ENCODE peak calls at places on chromosome 6, in five cellular contexts. N is heart left ventricle, R is NCI-H1417, B is left ventricle myocardium inferior, L is posterior cingulate gyrus. F is an unnamed sample.

GRCh38 chr6:22886881-22887581 is 317.7 kb downstream of the HDGFL1 start:
- DNase-seq in N (no peak), R (peak), B (no peak), L (no peak), F (no peak)

GRCh38 chr6:137873273-137873762 is 6.3 kb downstream of the TNFAIP3 start:
- DNase-seq in N (peak), R (no peak), B (peak), L (no peak), F (no peak)

GRCh38 chr6:142802124-142802523 is 142.9 kb downstream of the HIVEP2 start:
- DNase-seq in N (no peak), R (no peak), B (no peak), L (no peak), F (no peak)

GRCh38 chr6:105993341-105993740 is 92.8 kb upstream of the PRDM1 start:
- DNase-seq in N (no peak), R (no peak), B (no peak), L (no peak), F (no peak)

GRCh38 chr6:149948011-149948410 is 6.2 kb downstream of the ULBP2 start:
- DNase-seq in N (no peak), R (no peak), B (no peak), L (no peak), F (peak)

GRCh38 chr6:16334671-16335070 is 96.3 kb downstream of the GMPR start:
- DNase-seq in N (peak), R (no peak), B (no peak), L (no peak), F (no peak)

GRCh38 chr6:36622901-36623546 is 28.9 kb downstream of the SRSF3 start:
- DNase-seq in N (no peak), R (no peak), B (no peak), L (no peak), F (no peak)

GRCh38 chr6:16397623-16398022 is 159.2 kb downstream of the GMPR start:
- DNase-seq in N (no peak), R (no peak), B (no peak), L (no peak), F (no peak)

GRCh38 chr6:31877651-31878161 is 1.1 kb downstream of the SLC44A4 start:
- DNase-seq in N (no peak), R (no peak), B (no peak), L (no peak), F (no peak)

GRCh38 chr6:9699890-9700289 is 715.0 kb downstream of the TFAP2A start:
- DNase-seq in N (no peak), R (peak), B (no peak), L (no peak), F (no peak)

GRCh38 chr6:137494281-137494966 is at the start of gene OLIG3:
- DNase-seq in N (no peak), R (no peak), B (no peak), L (no peak), F (no peak)

GRCh38 chr6:38938741-38939140 is 109.8 kb upstream of the GLP1R start:
- DNase-seq in N (no peak), R (no peak), B (no peak), L (no peak), F (no peak)

GRCh38 chr6:39610229-39610628 is 115.0 kb downstream of the KIF6 start:
- DNase-seq in N (no peak), R (no peak), B (no peak), L (no peak), F (no peak)

GRCh38 chr6:158253248-158253647 is 59.0 kb upstream of the TULP4 start:
- DNase-seq in N (no peak), R (no peak), B (no peak), L (no peak), F (no peak)

GRCh38 chr6:122887941-122888340 is 98.9 kb downstream of the SMPDL3A start:
- DNase-seq in N (no peak), R (no peak), B (no peak), L (no peak), F (no peak)

GRCh38 chr6:105794263-105794662 is 291.9 kb upstream of the PRDM1 start:
- DNase-seq in N (peak), R (no peak), B (peak), L (no peak), F (no peak)

GRCh38 chr6:154508573-154509375 is 1.7 kb downstream of the CNKSR3 start:
- DNase-seq in N (no peak), R (peak), B (no peak), L (no peak), F (no peak)

GRCh38 chr6:16314311-16314710 is 75.9 kb downstream of the GMPR start:
- DNase-seq in N (no peak), R (no peak), B (no peak), L (no peak), F (no peak)

GRCh38 chr6:36029464-36029863 is 1.9 kb downstream of the MAPK14 start:
- DNase-seq in N (no peak), R (peak), B (no peak), L (no peak), F (no peak)

GRCh38 chr6:79574636-79575035 is 37.4 kb upstream of the LCA5 start:
- DNase-seq in N (no peak), R (no peak), B (no peak), L (no peak), F (no peak)

GRCh38 chr6:134442073-134442472 is 124.2 kb upstream of the SGK1 start:
- DNase-seq in N (no peak), R (no peak), B (no peak), L (no peak), F (no peak)

GRCh38 chr6:37650071-37650481 is 47.6 kb downstream of the MDGA1 start:
- DNase-seq in N (no peak), R (no peak), B (peak), L (no peak), F (no peak)

GRCh38 chr6:158222066-158222465 is 53.9 kb downstream of the GTF2H5 start:
- DNase-seq in N (no peak), R (peak), B (no peak), L (no peak), F (no peak)

GRCh38 chr6:94254689-94255088 is 835.3 kb upstream of the EPHA7 start:
- DNase-seq in N (no peak), R (peak), B (no peak), L (no peak), F (no peak)

GRCh38 chr6:137233561-137234504 is 14.6 kb upstream of the IFNGR1 start:
- DNase-seq in N (peak), R (no peak), B (no peak), L (no peak), F (no peak)

GRCh38 chr6:116011520-116011919 is 49.2 kb downstream of the FRK start:
- DNase-seq in N (no peak), R (peak), B (no peak), L (no peak), F (no peak)

GRCh38 chr6:135722182-135722581 is 129.3 kb upstream of the PDE7B start:
- DNase-seq in N (no peak), R (no peak), B (no peak), L (no peak), F (no peak)

GRCh38 chr6:131534654-131534956 is 38.4 kb upstream of the ARG1 start:
- DNase-seq in N (no peak), R (no peak), B (no peak), L (no peak), F (no peak)

GRCh38 chr6:158213925-158214674 is 46.0 kb downstream of the GTF2H5 start:
- DNase-seq in N (peak), R (peak), B (peak), L (peak), F (no peak)

GRCh38 chr6:156832166-156832743 is 55.1 kb downstream of the ARID1B start:
- DNase-seq in N (peak), R (peak), B (peak), L (peak), F (no peak)

GRCh38 chr6:85660181-85660611 is 17.5 kb upstream of the SYNCRIP start:
- DNase-seq in N (no peak), R (no peak), B (no peak), L (no peak), F (no peak)

GRCh38 chr6:56593801-56594318 is 48.8 kb downstream of the DST start:
- DNase-seq in N (no peak), R (no peak), B (no peak), L (no peak), F (no peak)

GRCh38 chr6:21947751-21948386 is 349.0 kb downstream of the PRL start:
- DNase-seq in N (no peak), R (no peak), B (no peak), L (no peak), F (no peak)

GRCh38 chr6:56992053-56992452 is 37.1 kb downstream of the BEND6 start:
- DNase-seq in N (no peak), R (no peak), B (no peak), L (no peak), F (no peak)

GRCh38 chr6:45436544-45437440 is 59.1 kb upstream of the SUPT3H start:
- DNase-seq in N (no peak), R (no peak), B (no peak), L (no peak), F (no peak)

GRCh38 chr6:88059221-88059620 is 11.6 kb downstream of the SPACA1 start:
- DNase-seq in N (no peak), R (no peak), B (no peak), L (no peak), F (no peak)

GRCh38 chr6:11160199-11160598 is 48.7 kb upstream of the ERVFRD-1 start:
- DNase-seq in N (no peak), R (no peak), B (no peak), L (no peak), F (no peak)

F was measured in cardiac septum.